ENCODE peak calls at places on chromosomes 3 and 15, in six cellular contexts. W, B, Z, F, U and L are unnamed samples.

GRCh38 chr15:36356511-36356910 is 222.9 kb upstream of the CDIN1 start:
- DNase-seq in U (no peak), B (no peak), W (peak; percentile 19), Z (no peak), F (no peak), L (no peak)

GRCh38 chr3:106425021-106425420 is 556.2 kb upstream of the CBLB start:
- DNase-seq in B (peak; percentile 72), W (peak; percentile 61), U (no peak), Z (peak; percentile 49), F (no peak), L (no peak)

GRCh38 chr3:31581660-31582059 is 48.9 kb downstream of the STT3B start:
- DNase-seq in W (peak; percentile 6), Z (no peak), B (peak; percentile 34), U (no peak), F (no peak), L (no peak)

GRCh38 chr3:64575211-64575844 is 112.5 kb downstream of the ADAMTS9 start:
- DNase-seq in W (peak; percentile 32), Z (no peak), F (no peak), U (no peak), B (peak; percentile 38), L (no peak)

GRCh38 chr3:127750226-127751031 is 71.9 kb downstream of the MGLL start:
- DNase-seq in F (no peak), B (peak; percentile 94), Z (peak; percentile 84), U (no peak), W (peak; percentile 96), L (no peak)

GRCh38 chr15:82852906-82853635 is 43.6 kb downstream of the WHAMM start:
- DNase-seq in F (no peak), U (peak; percentile 48), B (no peak), W (no peak), Z (no peak), L (no peak)

GRCh38 chr3:128702391-128702790 is 23.6 kb upstream of the RAB7A start:
- DNase-seq in B (no peak), W (peak; percentile 24), U (no peak), Z (no peak), F (no peak), L (no peak)

GRCh38 chr3:50550079-50550736 is 17.3 kb downstream of the C3orf18 start:
- DNase-seq in F (no peak), B (peak; percentile 28), Z (peak; percentile 12), W (peak; percentile 65), U (peak; percentile 74), L (peak; percentile 81)

GRCh38 chr3:169964176-169964575 is 2.4 kb upstream of the SEC62 start:
- DNase-seq in Z (peak; percentile 61), F (no peak), B (peak; percentile 8), W (peak; percentile 47), U (no peak), L (no peak)

GRCh38 chr3:27712136-27713065 is 9.7 kb downstream of the EOMES start:
- DNase-seq in W (peak; percentile 92), F (no peak), U (peak; percentile 89), B (peak; percentile 74), Z (peak; percentile 72), L (no peak)

GRCh38 chr3:169363318-169363717 is 300.2 kb downstream of the MECOM start:
- DNase-seq in W (no peak), B (no peak), Z (no peak), U (no peak), F (no peak), L (no peak)

GRCh38 chr15:59158701-59159034 is 48.0 kb upstream of the LDHAL6B start:
- DNase-seq in B (no peak), W (no peak), U (no peak), Z (no peak), F (no peak), L (no peak)

DNA sequence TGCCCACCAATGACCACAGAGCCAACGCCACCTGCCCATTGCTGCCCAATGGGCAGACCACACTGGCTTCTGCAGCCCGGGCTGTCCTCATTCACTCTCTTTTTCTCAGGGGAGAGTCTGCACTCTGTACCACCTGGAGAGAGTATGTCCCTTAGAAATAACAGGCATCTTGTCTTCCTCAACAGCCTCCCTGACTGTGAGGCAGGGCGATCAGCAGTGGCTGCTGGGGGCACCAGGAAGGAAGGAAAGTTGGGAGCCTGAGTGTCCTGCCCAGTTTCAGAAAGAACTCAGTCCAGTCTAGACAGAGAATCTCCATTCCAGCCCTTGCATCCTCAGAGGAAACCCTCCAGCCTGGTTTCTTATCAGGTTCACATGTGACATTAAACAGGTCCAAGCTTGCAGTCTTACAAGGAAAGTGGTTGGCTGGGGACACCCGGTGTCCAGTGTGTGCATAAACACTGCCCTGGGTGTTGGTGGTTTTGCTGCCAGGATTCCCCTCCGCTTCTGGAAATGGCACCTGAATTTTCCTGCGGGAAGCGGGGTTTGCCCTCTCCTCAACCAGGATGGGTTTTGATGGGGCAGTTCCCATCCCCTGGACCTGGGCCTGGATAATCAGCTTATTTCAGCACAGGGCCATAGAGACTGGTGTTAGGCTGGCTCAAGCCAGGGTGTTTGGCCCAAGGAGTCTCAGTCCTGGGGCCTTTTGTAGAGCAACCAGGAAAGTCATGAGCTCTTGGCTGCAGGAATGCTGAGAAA is 37.1 kb downstream of the SSUH2 start:
- DNase-seq in F (no peak), Z (peak; percentile 69), W (peak; percentile 83), U (no peak), B (peak; percentile 78), L (no peak)
- TF ChIP-seq CTCF in F (peak; percentile 65), Z (peak; percentile 83), W (peak; percentile 81), U (no peak), B (peak; percentile 71), L (peak; percentile 18)

GRCh38 chr15:100924436-100924835 is 5.3 kb downstream of the LRRK1 start:
- DNase-seq in F (no peak), B (no peak), W (no peak), U (no peak), Z (no peak), L (no peak)

GRCh38 chr15:100926971-100927756 is 8.0 kb downstream of the LRRK1 start:
- DNase-seq in Z (no peak), B (no peak), U (no peak), W (no peak), F (no peak), L (no peak)

GRCh38 chr15:100925480-100925879 is 6.3 kb downstream of the LRRK1 start:
- DNase-seq in U (no peak), B (no peak), Z (no peak), F (no peak), W (no peak), L (no peak)

GRCh38 chr15:100923902-100924301 is 4.7 kb downstream of the LRRK1 start:
- DNase-seq in U (no peak), W (no peak), Z (no peak), F (no peak), B (no peak), L (no peak)

GRCh38 chr15:100926258-100926657 is 7.1 kb downstream of the LRRK1 start:
- DNase-seq in U (no peak), Z (no peak), F (no peak), B (no peak), W (no peak), L (no peak)
- TF ChIP-seq CTCF in U (no peak), Z (peak; percentile 16), F (peak; percentile 77), B (peak; percentile 11), W (no peak), L (no peak)

DNA sequence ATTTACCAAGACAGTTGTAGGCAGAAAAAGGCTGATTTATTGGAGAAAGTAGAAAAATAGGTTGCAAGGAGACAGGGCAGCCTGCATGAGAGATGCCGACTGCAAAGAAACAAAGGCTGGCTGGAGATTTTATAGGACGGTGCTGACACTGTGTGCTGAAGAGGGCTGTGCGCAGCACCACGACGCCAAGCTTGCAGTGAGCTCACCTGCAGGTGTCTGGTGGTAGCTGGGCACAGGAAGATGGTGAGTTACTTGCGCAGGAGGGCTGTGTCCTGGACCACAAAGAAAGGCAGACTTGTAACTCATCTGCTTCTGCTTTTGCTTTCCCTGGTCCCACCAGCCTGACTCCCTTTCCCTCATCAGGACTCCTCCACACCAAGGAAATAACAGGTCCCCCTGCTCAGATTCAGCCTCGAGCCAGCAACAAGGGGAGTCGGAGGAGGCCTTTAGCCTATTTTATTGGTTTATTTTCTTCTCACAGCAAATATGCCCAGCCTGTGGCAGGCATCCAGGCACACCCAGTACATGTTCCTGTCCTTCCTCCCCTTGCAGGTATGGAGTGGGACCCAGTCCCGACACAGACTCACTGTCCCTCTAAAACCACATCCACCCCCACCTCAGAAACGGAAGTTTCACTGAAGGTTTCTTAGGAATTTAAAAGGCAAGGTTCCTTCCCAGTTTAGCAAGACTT is 35.7 kb upstream of the FLNB start:
- DNase-seq in Z (no peak), W (no peak), U (no peak), F (no peak), B (no peak), L (no peak)
- TF ChIP-seq CTCF in Z (no peak), W (no peak), U (no peak), F (no peak), B (no peak), L (no peak)

DNA sequence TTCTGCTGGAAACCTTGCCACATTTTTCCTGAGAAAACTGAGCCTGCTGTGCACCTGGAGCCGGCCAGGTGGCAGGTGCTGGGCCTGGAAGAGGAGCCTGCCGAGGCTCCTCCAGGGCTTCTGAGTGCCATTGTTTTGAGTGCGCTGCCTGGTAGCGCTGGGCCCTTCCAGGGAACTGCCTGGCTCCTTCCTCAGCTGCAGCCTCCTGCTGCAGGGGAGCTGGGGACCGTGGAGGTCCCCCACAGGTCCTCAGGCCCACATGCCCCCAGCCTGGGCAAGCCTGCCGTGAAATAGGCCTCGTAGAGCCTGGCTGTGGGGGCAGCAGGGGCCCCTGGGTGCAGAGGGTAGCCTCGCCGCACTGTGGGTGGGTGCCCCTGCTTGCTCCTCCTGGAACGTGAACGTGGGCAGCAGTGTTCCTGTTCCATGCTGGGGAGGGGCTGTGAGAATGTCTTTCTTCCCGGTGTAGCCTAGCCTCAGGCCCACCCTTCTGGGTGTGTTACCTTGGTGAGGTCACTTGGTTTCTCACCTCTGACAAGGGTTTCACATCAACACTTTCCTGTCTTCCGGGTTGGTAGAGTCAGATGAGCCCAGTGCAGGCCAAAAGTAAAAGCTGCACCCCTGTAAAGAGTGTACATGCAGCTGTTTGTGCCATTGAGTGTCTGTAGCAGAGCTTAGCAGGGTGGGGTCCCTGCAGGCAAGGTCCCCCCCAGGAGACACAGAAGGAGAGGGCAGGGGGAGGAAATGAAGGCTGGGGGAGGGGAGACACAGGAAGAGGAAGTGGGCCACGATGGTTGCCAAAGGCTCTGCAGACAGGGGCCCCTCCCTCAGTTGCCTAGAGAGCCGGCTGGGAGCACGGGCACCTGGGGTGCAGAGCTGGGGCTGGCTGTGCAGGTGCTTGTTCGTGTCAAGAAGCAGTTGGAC is 34.5 kb downstream of the KLF13 start:
- DNase-seq in U (peak; percentile 92), F (no peak), W (no peak), Z (no peak), B (no peak), L (no peak)
- TF ChIP-seq CTCF in U (no peak), F (no peak), W (no peak), Z (no peak), B (no peak), L (no peak)

DNA sequence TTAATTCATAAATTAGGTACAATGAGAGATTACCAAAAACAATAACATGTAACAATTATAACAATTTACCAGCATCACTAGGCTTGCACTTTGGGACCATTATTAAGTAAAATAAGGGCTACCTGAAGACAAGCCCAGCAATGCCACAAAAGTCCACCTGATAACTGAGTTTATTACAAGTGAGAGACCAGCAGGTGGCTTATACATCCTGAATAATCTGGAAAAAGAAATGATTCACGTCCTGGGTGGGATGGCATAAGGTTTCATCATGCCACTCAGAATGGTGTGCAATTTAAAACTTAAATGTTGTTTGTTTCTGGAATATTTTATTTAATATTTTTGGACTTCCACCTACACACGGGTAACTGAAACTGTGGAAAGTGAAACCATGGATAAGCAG is 1287.1 kb upstream of the GBE1 start:
- DNase-seq in W (no peak), Z (no peak), U (no peak), B (no peak), F (no peak), L (no peak)
- TF ChIP-seq CTCF in W (no peak), Z (no peak), U (no peak), B (no peak), F (no peak), L (no peak)

GRCh38 chr3:100891033-100891432 is 102.2 kb downstream of the ABI3BP start:
- DNase-seq in W (peak; percentile 62), F (no peak), B (peak; percentile 74), U (no peak), Z (peak; percentile 60), L (no peak)
- TF ChIP-seq CTCF in W (peak; percentile 38), F (peak; percentile 1), B (peak; percentile 56), U (no peak), Z (peak; percentile 82), L (peak; percentile 12)